ENCODE peak calls at places on chromosome 17, in seven cellular contexts. U is AG04449, O is AG10803, G is heart left ventricle, E is cardiac muscle cell, C is cardiac fibroblast, Y is brain microvascular endothelial cell. X is an unnamed sample.

GRCh38 chr17:44878627-44879221 is 20.5 kb downstream of the EFTUD2 start:
- DNase-seq in U (no peak), G (no peak), Y (peak; percentile 16), O (peak; percentile 48), C (peak; percentile 54), E (peak; percentile 58), X (no peak)

GRCh38 chr17:67180275-67180674 is 64.7 kb downstream of the HELZ start:
- DNase-seq in E (no peak), O (no peak), Y (no peak), G (no peak), U (no peak), C (no peak), X (no peak)

GRCh38 chr17:14158707-14159106 is 78.0 kb downstream of the CDRT15 start:
- DNase-seq in Y (no peak), G (no peak), E (no peak), C (no peak), U (no peak), O (no peak), X (no peak)

GRCh38 chr17:82882715-82883446 is 43.1 kb upstream of the ZNF750 start:
- DNase-seq in O (no peak), E (no peak), Y (no peak), G (peak; percentile 75), C (no peak), U (no peak), X (no peak)

GRCh38 chr17:82330322-82331239 is 3.0 kb downstream of the SECTM1 start:
- DNase-seq in G (no peak), U (no peak), O (peak; percentile 58), C (peak; percentile 77), Y (no peak), E (peak; percentile 75), X (no peak)

GRCh38 chr17:7587420-7587786 is 2.5 kb downstream of the SOX15 start:
- DNase-seq in E (peak; percentile 76), U (peak; percentile 86), G (no peak), O (peak; percentile 96), Y (peak; percentile 95), C (peak; percentile 60), X (no peak)

GRCh38 chr17:1802429-1802828 is 27.3 kb downstream of the SMYD4 start:
- DNase-seq in C (no peak), Y (no peak), O (no peak), G (no peak), E (no peak), U (no peak), X (no peak)

GRCh38 chr17:79843917-79844815 is 4.9 kb upstream of the CBX4 start:
- DNase-seq in C (peak; percentile 79), Y (no peak), E (peak; percentile 86), U (no peak), O (peak; percentile 73), G (peak; percentile 86), X (no peak)

GRCh38 chr17:42609182-42609813 is at the start of the genes RETREG3 and TUBG1:
- DNase-seq in U (peak; percentile 92), C (peak; percentile 99), G (peak; percentile 100), O (peak; percentile 99), Y (peak; percentile 99), E (peak; percentile 100), X (peak; percentile 90)
- TF ChIP-seq CTCF in U (peak; percentile 75), C (peak; percentile 49), G (peak; percentile 35), O (peak; percentile 42), Y (peak; percentile 68), E (peak; percentile 15), X (peak; percentile 44)

GRCh38 chr17:50445730-50446305 is 19.8 kb downstream of the ACSF2 start:
- DNase-seq in C (no peak), G (no peak), U (no peak), E (no peak), O (no peak), Y (no peak), X (no peak)

GRCh38 chr17:50444841-50445715 is 19.1 kb downstream of the ACSF2 start:
- DNase-seq in E (no peak), G (no peak), Y (no peak), U (no peak), C (no peak), O (no peak), X (no peak)

GRCh38 chr17:50440172-50440837 is 14.3 kb downstream of the ACSF2 start:
- DNase-seq in Y (no peak), O (no peak), E (no peak), U (no peak), C (no peak), G (no peak), X (no peak)

GRCh38 chr17:50440838-50441829 is 15.1 kb downstream of the ACSF2 start:
- DNase-seq in O (no peak), Y (no peak), U (no peak), E (no peak), G (no peak), C (no peak), X (no peak)

GRCh38 chr17:50443492-50444051 is 17.6 kb downstream of the ACSF2 start:
- DNase-seq in C (peak; percentile 53), Y (no peak), G (no peak), E (peak; percentile 40), O (peak; percentile 20), U (no peak), X (no peak)
- H3K4me3 ChIP-seq in C (no peak overlapping the region), Y (no peak overlapping the region), G (no peak overlapping the region), E (peak overlapping the region; percentile 25), O (no peak overlapping the region), U (no peak overlapping the region), X (no peak overlapping the region)

GRCh38 chr17:46995841-46996571 is 17.0 kb upstream of the RPRML start:
- DNase-seq in O (peak; percentile 53), C (peak; percentile 48), U (no peak), G (no peak), E (peak; percentile 56), Y (peak; percentile 20), X (peak; percentile 30)
- TF ChIP-seq CTCF in O (no peak), C (no peak), U (no peak), G (no peak), E (no peak), Y (no peak), X (no peak)

GRCh38 chr17:28938552-28938951 is 12.8 kb downstream of the PHF12 start:
- DNase-seq in G (no peak), C (no peak), E (no peak), Y (no peak), U (no peak), O (peak; percentile 17), X (no peak)
- H3K4me3 ChIP-seq in G (no peak overlapping the region), C (no peak overlapping the region), E (no peak overlapping the region), Y (no peak overlapping the region), U (no peak overlapping the region), O (no peak overlapping the region), X (no peak overlapping the region)

DNA sequence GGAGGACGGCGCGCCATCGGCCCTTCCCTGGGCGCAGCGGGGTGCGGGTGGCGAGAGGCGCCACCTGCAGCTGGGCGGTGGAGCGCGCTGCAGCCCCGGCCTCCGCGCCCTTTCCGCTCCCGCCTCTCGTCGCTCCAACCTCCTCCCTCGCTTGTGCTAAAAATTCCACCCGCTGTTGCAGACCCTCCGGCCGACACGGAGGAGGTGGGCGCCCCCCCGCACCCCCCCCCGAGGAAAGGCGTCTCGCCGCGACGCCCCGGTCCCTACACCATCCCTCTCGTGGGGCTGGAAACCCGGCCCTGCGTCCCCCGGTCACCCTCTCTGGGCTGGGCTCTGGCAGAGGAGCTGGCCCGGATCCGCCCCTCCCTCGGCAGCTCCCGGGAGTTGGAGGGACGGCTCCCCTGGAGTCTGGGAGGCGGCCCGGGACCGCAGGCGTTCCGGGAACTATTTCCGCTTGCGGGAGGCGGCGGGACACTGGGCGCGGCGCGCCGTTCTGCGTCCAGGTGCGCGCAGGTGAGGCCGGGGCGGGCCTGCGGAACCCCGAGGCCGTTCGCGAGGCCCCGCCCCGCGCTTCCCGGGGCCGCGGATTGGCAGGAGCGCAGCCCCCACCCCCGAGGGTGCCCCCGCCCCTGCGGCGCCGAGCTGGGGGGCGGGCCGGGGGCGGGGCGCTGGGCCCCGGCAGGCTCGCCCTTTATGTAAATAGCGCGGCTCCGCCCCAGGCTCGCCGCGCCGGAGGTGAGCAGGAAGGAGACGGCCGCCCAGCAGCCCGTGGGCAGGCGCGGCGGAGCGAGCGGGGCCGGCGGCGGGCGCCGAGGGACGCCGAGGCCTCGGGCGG is at the start of gene LLGL2:
- DNase-seq in C (peak; percentile 50), Y (no peak), G (peak; percentile 89), O (no peak), U (no peak), E (peak; percentile 60), X (no peak)
- TF ChIP-seq CTCF in C (no peak), Y (peak; percentile 20), G (peak; percentile 63), O (no peak), U (peak; percentile 15), E (peak; percentile 36), X (peak; percentile 30)

DNA sequence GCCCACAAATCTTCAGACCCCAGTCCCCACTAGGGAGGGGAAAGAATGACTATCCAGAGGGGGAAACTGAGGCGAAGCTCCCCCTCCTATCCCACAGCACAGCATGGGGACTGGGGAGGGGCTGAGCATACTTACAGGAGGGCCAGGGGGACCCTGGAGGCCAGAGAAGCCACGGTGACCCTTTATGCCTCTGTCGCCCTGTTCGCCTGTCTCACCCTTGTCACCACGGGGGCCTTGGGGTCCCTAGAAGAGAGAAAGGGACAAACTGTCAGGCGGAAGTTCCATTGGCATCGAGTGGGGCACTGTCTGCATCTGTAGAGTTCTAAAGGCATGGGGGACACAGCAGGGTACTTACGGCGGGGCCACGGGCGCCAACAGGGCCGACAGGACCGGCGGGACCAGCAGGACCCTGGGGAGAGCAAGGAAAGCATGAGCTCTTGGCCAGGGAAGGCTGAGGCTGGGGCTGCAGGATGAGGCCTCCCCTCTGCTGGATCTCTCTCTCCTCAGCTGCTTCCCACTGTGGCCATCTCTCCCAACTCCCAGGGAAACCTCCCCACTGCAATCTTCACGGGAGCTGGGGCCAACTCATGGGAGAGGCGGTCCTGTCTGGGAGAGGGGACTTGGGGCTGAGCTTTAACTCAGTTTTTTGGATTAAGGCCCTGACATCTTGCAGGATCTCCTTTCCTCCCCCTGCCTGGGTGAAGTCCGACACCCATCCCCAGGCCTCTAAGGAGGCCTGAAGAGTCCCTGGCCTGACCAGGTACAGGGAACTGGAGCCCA is 13.5 kb downstream of the COL1A1 start:
- DNase-seq in C (peak; percentile 71), Y (no peak), U (no peak), E (peak; percentile 78), G (no peak), O (peak; percentile 90), X (no peak)
- H3K4me3 ChIP-seq in C (no peak overlapping the region), Y (no peak overlapping the region), U (peak overlapping the region; percentile 12), E (no peak overlapping the region), G (no peak overlapping the region), O (peak overlapping the region; percentile 3), X (no peak overlapping the region)

X was measured in epithelial cell of proximal tubule.